ENCODE peak calls at places on chromosomes 11 and 22, in seven cellular contexts. One of them, this sample, is unnamed.

GRCh38 chr11:89175796-89176195 is 1.9 kb upstream of the TYR start:
- DNase-seq in psoas muscle: no peak
- DNase-seq in breast epithelium: no peak
- DNase-seq in body of pancreas: no peak
- DNase-seq in left ventricle myocardium inferior: no peak
- DNase-seq in OCI-LY7: no peak
- DNase-seq in mesendoderm: peak
- DNase-seq in this sample: no peak

GRCh38 chr11:6365659-6366058 is 24.6 kb upstream of the SMPD1 start:
- DNase-seq in psoas muscle: no peak
- DNase-seq in breast epithelium: no peak
- DNase-seq in body of pancreas: peak
- DNase-seq in left ventricle myocardium inferior: no peak
- DNase-seq in OCI-LY7: no peak
- DNase-seq in mesendoderm: no peak
- DNase-seq in this sample: no peak

GRCh38 chr11:13090228-13090708 is 81.2 kb downstream of the RASSF10 start:
- DNase-seq in psoas muscle: no peak
- DNase-seq in breast epithelium: no peak
- DNase-seq in body of pancreas: no peak
- DNase-seq in left ventricle myocardium inferior: no peak
- DNase-seq in OCI-LY7: no peak
- DNase-seq in mesendoderm: no peak
- DNase-seq in this sample: no peak

GRCh38 chr22:26159886-26160285 is 9.4 kb upstream of the SEZ6L start:
- DNase-seq in psoas muscle: no peak
- DNase-seq in breast epithelium: no peak
- DNase-seq in body of pancreas: no peak
- DNase-seq in left ventricle myocardium inferior: no peak
- DNase-seq in OCI-LY7: no peak
- DNase-seq in mesendoderm: no peak
- DNase-seq in this sample: no peak

GRCh38 chr11:105000797-105001196 is 22.2 kb downstream of the CASP5 start:
- DNase-seq in psoas muscle: no peak
- DNase-seq in breast epithelium: no peak
- DNase-seq in body of pancreas: peak
- DNase-seq in left ventricle myocardium inferior: no peak
- DNase-seq in OCI-LY7: peak
- DNase-seq in mesendoderm: peak
- DNase-seq in this sample: no peak

GRCh38 chr22:44659140-44659539 is 42.9 kb upstream of the PRR5 start:
- DNase-seq in psoas muscle: peak
- DNase-seq in breast epithelium: no peak
- DNase-seq in body of pancreas: no peak
- DNase-seq in left ventricle myocardium inferior: no peak
- DNase-seq in OCI-LY7: no peak
- DNase-seq in mesendoderm: no peak
- DNase-seq in this sample: peak

GRCh38 chr11:129636926-129637325 is 178.7 kb upstream of the TMEM45B start:
- DNase-seq in psoas muscle: no peak
- DNase-seq in breast epithelium: no peak
- DNase-seq in body of pancreas: no peak
- DNase-seq in left ventricle myocardium inferior: no peak
- DNase-seq in OCI-LY7: no peak
- DNase-seq in mesendoderm: no peak
- DNase-seq in this sample: no peak

GRCh38 chr11:93663021-93663420 is 1.5 kb downstream of the CEP295 start:
- DNase-seq in psoas muscle: no peak
- DNase-seq in breast epithelium: no peak
- DNase-seq in body of pancreas: no peak
- DNase-seq in left ventricle myocardium inferior: no peak
- DNase-seq in OCI-LY7: no peak
- DNase-seq in mesendoderm: no peak
- DNase-seq in this sample: no peak

GRCh38 chr11:27838674-27839073 is 138.4 kb upstream of the BDNF start:
- DNase-seq in psoas muscle: no peak
- DNase-seq in breast epithelium: no peak
- DNase-seq in body of pancreas: no peak
- DNase-seq in left ventricle myocardium inferior: no peak
- DNase-seq in OCI-LY7: no peak
- DNase-seq in mesendoderm: peak
- DNase-seq in this sample: no peak

GRCh38 chr11:128424867-128425285 is 162.5 kb downstream of the ETS1 start:
- DNase-seq in psoas muscle: peak
- DNase-seq in breast epithelium: no peak
- DNase-seq in body of pancreas: peak
- DNase-seq in left ventricle myocardium inferior: peak
- DNase-seq in OCI-LY7: no peak
- DNase-seq in mesendoderm: peak
- DNase-seq in this sample: peak

GRCh38 chr11:83543918-83544491 is 257.8 kb upstream of the CCDC90B start:
- DNase-seq in psoas muscle: no peak
- DNase-seq in breast epithelium: no peak
- DNase-seq in body of pancreas: no peak
- DNase-seq in left ventricle myocardium inferior: no peak
- DNase-seq in OCI-LY7: no peak
- DNase-seq in mesendoderm: peak
- DNase-seq in this sample: no peak

GRCh38 chr11:119843760-119844330 is 114.8 kb upstream of the NECTIN1 start:
- DNase-seq in psoas muscle: no peak
- DNase-seq in breast epithelium: no peak
- DNase-seq in body of pancreas: no peak
- DNase-seq in left ventricle myocardium inferior: no peak
- DNase-seq in OCI-LY7: no peak
- DNase-seq in mesendoderm: peak
- DNase-seq in this sample: no peak

GRCh38 chr11:126658306-126659056 is 303.0 kb downstream of the ST3GAL4 start:
- DNase-seq in psoas muscle: no peak
- DNase-seq in breast epithelium: no peak
- DNase-seq in body of pancreas: no peak
- DNase-seq in left ventricle myocardium inferior: no peak
- DNase-seq in OCI-LY7: no peak
- DNase-seq in mesendoderm: no peak
- DNase-seq in this sample: no peak

GRCh38 chr22:37643225-37643847 is 3.9 kb downstream of the SH3BP1 start:
- DNase-seq in psoas muscle: peak
- DNase-seq in breast epithelium: peak
- DNase-seq in body of pancreas: peak
- DNase-seq in left ventricle myocardium inferior: peak
- DNase-seq in OCI-LY7: peak
- DNase-seq in mesendoderm: peak
- DNase-seq in this sample: peak

GRCh38 chr11:131423715-131424114 is 53.3 kb downstream of the NTM start:
- DNase-seq in psoas muscle: no peak
- DNase-seq in breast epithelium: no peak
- DNase-seq in body of pancreas: no peak
- DNase-seq in left ventricle myocardium inferior: no peak
- DNase-seq in OCI-LY7: no peak
- DNase-seq in mesendoderm: peak
- DNase-seq in this sample: no peak

GRCh38 chr11:113255741-113256140 is 58.6 kb upstream of the TTC12 start:
- DNase-seq in psoas muscle: no peak
- DNase-seq in breast epithelium: no peak
- DNase-seq in body of pancreas: no peak
- DNase-seq in left ventricle myocardium inferior: no peak
- DNase-seq in OCI-LY7: no peak
- DNase-seq in mesendoderm: no peak
- DNase-seq in this sample: no peak

GRCh38 chr11:64306876-64307622 is 1.7 kb downstream of the ESRRA start:
- DNase-seq in psoas muscle: peak
- DNase-seq in breast epithelium: no peak
- DNase-seq in body of pancreas: peak
- DNase-seq in left ventricle myocardium inferior: no peak
- DNase-seq in OCI-LY7: peak
- DNase-seq in mesendoderm: no peak
- DNase-seq in this sample: no peak

GRCh38 chr11:114447892-114448291 is 8.6 kb downstream of the REXO2 start:
- DNase-seq in psoas muscle: no peak
- DNase-seq in breast epithelium: no peak
- DNase-seq in body of pancreas: no peak
- DNase-seq in left ventricle myocardium inferior: no peak
- DNase-seq in OCI-LY7: no peak
- DNase-seq in mesendoderm: no peak
- DNase-seq in this sample: no peak

GRCh38 chr11:114124601-114125144 is 65.2 kb downstream of the ZBTB16 start:
- DNase-seq in psoas muscle: peak
- DNase-seq in breast epithelium: no peak
- DNase-seq in body of pancreas: no peak
- DNase-seq in left ventricle myocardium inferior: no peak
- DNase-seq in OCI-LY7: no peak
- DNase-seq in mesendoderm: no peak
- DNase-seq in this sample: no peak

GRCh38 chr11:69552951-69553350 is 71.5 kb downstream of the LINC01488 start:
- DNase-seq in psoas muscle: no peak
- DNase-seq in breast epithelium: no peak
- DNase-seq in body of pancreas: no peak
- DNase-seq in left ventricle myocardium inferior: no peak
- DNase-seq in OCI-LY7: no peak
- DNase-seq in mesendoderm: no peak
- DNase-seq in this sample: no peak

GRCh38 chr11:118175031-118175531 is 1.4 kb downstream of the SCN2B start:
- DNase-seq in psoas muscle: no peak
- DNase-seq in breast epithelium: peak
- DNase-seq in body of pancreas: no peak
- DNase-seq in left ventricle myocardium inferior: peak
- DNase-seq in OCI-LY7: no peak
- DNase-seq in mesendoderm: peak
- DNase-seq in this sample: no peak

GRCh38 chr11:88535916-88536547 is 198.5 kb upstream of the CTSC start:
- DNase-seq in psoas muscle: no peak
- DNase-seq in breast epithelium: no peak
- DNase-seq in body of pancreas: no peak
- DNase-seq in left ventricle myocardium inferior: no peak
- DNase-seq in OCI-LY7: no peak
- DNase-seq in mesendoderm: peak
- DNase-seq in this sample: no peak

GRCh38 chr22:19494676-19495173 is 15.0 kb downstream of the CDC45 start:
- DNase-seq in psoas muscle: no peak
- DNase-seq in breast epithelium: no peak
- DNase-seq in body of pancreas: no peak
- DNase-seq in left ventricle myocardium inferior: no peak
- DNase-seq in OCI-LY7: no peak
- DNase-seq in mesendoderm: no peak
- DNase-seq in this sample: no peak

GRCh38 chr11:46102843-46103242 is 18.4 kb downstream of the PHF21A start:
- DNase-seq in psoas muscle: no peak
- DNase-seq in breast epithelium: no peak
- DNase-seq in body of pancreas: no peak
- DNase-seq in left ventricle myocardium inferior: no peak
- DNase-seq in OCI-LY7: no peak
- DNase-seq in mesendoderm: peak
- DNase-seq in this sample: no peak

GRCh38 chr11:46105134-46105628 is 16.1 kb downstream of the PHF21A start:
- DNase-seq in psoas muscle: no peak
- DNase-seq in breast epithelium: no peak
- DNase-seq in body of pancreas: no peak
- DNase-seq in left ventricle myocardium inferior: no peak
- DNase-seq in OCI-LY7: no peak
- DNase-seq in mesendoderm: peak
- DNase-seq in this sample: no peak

GRCh38 chr11:46105902-46106301 is 15.4 kb downstream of the PHF21A start:
- DNase-seq in psoas muscle: no peak
- DNase-seq in breast epithelium: no peak
- DNase-seq in body of pancreas: no peak
- DNase-seq in left ventricle myocardium inferior: no peak
- DNase-seq in OCI-LY7: no peak
- DNase-seq in mesendoderm: no peak
- DNase-seq in this sample: no peak

GRCh38 chr11:46100670-46101069 is 20.6 kb downstream of the PHF21A start:
- DNase-seq in psoas muscle: no peak
- DNase-seq in breast epithelium: no peak
- DNase-seq in body of pancreas: no peak
- DNase-seq in left ventricle myocardium inferior: no peak
- DNase-seq in OCI-LY7: no peak
- DNase-seq in mesendoderm: no peak
- DNase-seq in this sample: no peak

DNA sequence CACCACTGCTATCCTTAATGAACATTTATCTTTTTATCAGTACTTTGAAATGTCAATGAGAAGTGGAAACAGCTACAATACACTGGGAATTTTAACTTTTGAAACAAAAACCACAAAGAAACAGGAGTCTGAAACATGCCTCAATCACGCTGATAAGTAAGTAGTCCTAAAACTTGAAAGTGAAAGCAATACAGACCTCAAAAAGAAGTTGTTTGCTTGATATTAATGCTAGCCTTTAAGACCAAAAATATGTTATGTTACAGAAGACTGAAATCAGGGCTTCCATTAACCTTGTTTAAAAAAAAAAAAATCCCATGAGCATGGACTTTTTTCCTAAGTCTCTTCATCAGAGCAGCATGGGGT is 21.3 kb downstream of the PHF21A start:
- DNase-seq in psoas muscle: no peak
- DNase-seq in breast epithelium: no peak
- DNase-seq in body of pancreas: no peak
- DNase-seq in left ventricle myocardium inferior: no peak
- DNase-seq in OCI-LY7: no peak
- DNase-seq in mesendoderm: no peak
- DNase-seq in this sample: no peak
- H3K27ac ChIP-seq in psoas muscle: peak
- H3K27ac ChIP-seq in breast epithelium: no peak
- H3K27ac ChIP-seq in body of pancreas: no peak
- H3K27ac ChIP-seq in left ventricle myocardium inferior: peak
- H3K27ac ChIP-seq in OCI-LY7: no peak
- H3K27ac ChIP-seq in mesendoderm: no peak
- H3K27ac ChIP-seq in this sample: peak

GRCh38 chr11:125171974-125172373 is 7.4 kb downstream of the PKNOX2 start:
- DNase-seq in psoas muscle: no peak
- DNase-seq in breast epithelium: no peak
- DNase-seq in body of pancreas: no peak
- DNase-seq in left ventricle myocardium inferior: no peak
- DNase-seq in OCI-LY7: no peak
- DNase-seq in mesendoderm: no peak
- DNase-seq in this sample: no peak
- H3K27ac ChIP-seq in psoas muscle: no peak
- H3K27ac ChIP-seq in breast epithelium: no peak
- H3K27ac ChIP-seq in body of pancreas: peak
- H3K27ac ChIP-seq in left ventricle myocardium inferior: no peak
- H3K27ac ChIP-seq in OCI-LY7: no peak
- H3K27ac ChIP-seq in mesendoderm: no peak
- H3K27ac ChIP-seq in this sample: no peak

DNA sequence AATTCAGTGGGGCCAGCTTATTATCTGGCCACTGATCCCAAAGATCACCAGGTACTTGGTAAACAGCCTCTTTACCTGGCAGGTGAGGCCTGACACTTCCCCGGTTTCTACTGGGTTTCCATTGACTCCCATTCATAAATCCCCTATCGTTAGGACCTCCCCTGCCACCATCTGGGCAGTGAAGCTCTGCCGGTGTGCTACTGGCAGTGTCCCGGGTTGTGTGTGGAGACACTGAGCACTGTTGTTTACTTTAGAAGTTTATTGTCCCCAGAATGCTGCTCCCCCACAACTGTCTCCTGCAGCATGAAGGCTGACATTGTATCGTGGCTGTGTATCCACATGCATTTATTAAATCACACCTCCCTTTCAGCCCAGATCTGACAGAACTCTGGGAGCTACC is 142.7 kb downstream of the WNT7B start:
- DNase-seq in psoas muscle: no peak
- DNase-seq in breast epithelium: no peak
- DNase-seq in body of pancreas: no peak
- DNase-seq in left ventricle myocardium inferior: no peak
- DNase-seq in OCI-LY7: no peak
- DNase-seq in mesendoderm: no peak
- DNase-seq in this sample: no peak
- H3K27ac ChIP-seq in psoas muscle: no peak
- H3K27ac ChIP-seq in breast epithelium: no peak
- H3K27ac ChIP-seq in body of pancreas: no peak
- H3K27ac ChIP-seq in left ventricle myocardium inferior: no peak
- H3K27ac ChIP-seq in OCI-LY7: no peak
- H3K27ac ChIP-seq in mesendoderm: no peak
- H3K27ac ChIP-seq in this sample: no peak

GRCh38 chr11:78809931-78810481 is 235.3 kb upstream of the NARS2 start:
- DNase-seq in psoas muscle: no peak
- DNase-seq in breast epithelium: no peak
- DNase-seq in body of pancreas: no peak
- DNase-seq in left ventricle myocardium inferior: no peak
- DNase-seq in OCI-LY7: no peak
- DNase-seq in mesendoderm: no peak
- DNase-seq in this sample: no peak
- H3K27ac ChIP-seq in psoas muscle: no peak
- H3K27ac ChIP-seq in breast epithelium: peak
- H3K27ac ChIP-seq in body of pancreas: no peak
- H3K27ac ChIP-seq in left ventricle myocardium inferior: peak
- H3K27ac ChIP-seq in OCI-LY7: no peak
- H3K27ac ChIP-seq in mesendoderm: no peak
- H3K27ac ChIP-seq in this sample: no peak

This sample was measured in heart left ventricle.